ENCODE peak calls at places on chromosomes 11 and 22, in ten cellular contexts. P, J, Z, B, X, L, C, E, Q and R are unnamed samples.

GRCh38 chr11:79108851-79109250 is 332.0 kb downstream of the TENM4 start:
- DNase-seq in X (no peak), J (no peak), B (no peak), Z (no peak), P (no peak), L (no peak), E (peak), C (no peak), Q (no peak), R (no peak)

GRCh38 chr11:112689851-112690250 is 271.4 kb upstream of the NCAM1 start:
- DNase-seq in B (no peak), J (no peak), C (no peak), Z (no peak), E (no peak), P (no peak), L (no peak), X (no peak), Q (no peak), R (no peak)

GRCh38 chr11:28767574-28767973 is 659.4 kb downstream of the METTL15 start:
- DNase-seq in B (no peak), E (peak), X (no peak), Z (no peak), L (no peak), Q (peak), C (no peak), J (no peak), P (no peak), R (no peak)

GRCh38 chr11:16180868-16181267 is 175.5 kb downstream of the SOX6 start:
- DNase-seq in C (no peak), L (no peak), X (no peak), B (no peak), Q (no peak), E (no peak), Z (no peak), J (no peak), P (no peak), R (no peak)

GRCh38 chr22:19959587-19960490 is 18.2 kb upstream of the TXNRD2 start:
- DNase-seq in B (no peak), X (no peak), J (no peak), E (no peak), P (peak), Z (peak), L (no peak), Q (no peak), C (no peak), R (no peak)

GRCh38 chr11:64631675-64632074 is 40.7 kb downstream of the SLC22A12 start:
- DNase-seq in L (no peak), X (no peak), J (no peak), B (no peak), Z (no peak), P (no peak), Q (no peak), C (no peak), E (no peak), R (no peak)

GRCh38 chr11:76974179-76974891 is 59.9 kb upstream of the B3GNT6 start:
- DNase-seq in E (no peak), L (no peak), X (no peak), C (no peak), P (no peak), Q (no peak), B (no peak), Z (no peak), J (no peak), R (no peak)

GRCh38 chr11:72511393-72512047 is 77.2 kb upstream of the CLPB start:
- DNase-seq in P (no peak), E (no peak), B (no peak), Q (peak), C (no peak), L (no peak), J (no peak), Z (no peak), X (no peak), R (no peak)

GRCh38 chr22:38443675-38444521 is 11.1 kb downstream of the KCNJ4 start:
- DNase-seq in C (no peak), E (no peak), Q (no peak), X (no peak), L (no peak), B (no peak), J (no peak), P (no peak), Z (no peak), R (no peak)

GRCh38 chr11:44138286-44138685 is 42.8 kb downstream of the EXT2 start:
- DNase-seq in X (no peak), Z (no peak), Q (no peak), J (peak), B (no peak), E (no peak), C (no peak), L (no peak), P (no peak), R (no peak)

GRCh38 chr11:100918551-100919500 is 210.8 kb downstream of the PGR start:
- DNase-seq in E (no peak), B (no peak), C (no peak), P (no peak), Z (no peak), Q (peak), L (peak), J (peak), X (no peak), R (no peak)

GRCh38 chr11:105273660-105274280 is 134.2 kb upstream of the CARD18 start:
- DNase-seq in J (no peak), C (no peak), Q (no peak), Z (no peak), L (no peak), X (no peak), B (no peak), E (no peak), P (no peak), R (no peak)

GRCh38 chr11:60970369-60970774 is 1.1 kb upstream of the CD6 start:
- DNase-seq in L (no peak), Q (peak), B (no peak), X (peak), C (peak), P (peak), J (peak), E (peak), Z (peak), R (peak)

GRCh38 chr11:78657968-78658839 is 83.5 kb upstream of the NARS2 start:
- DNase-seq in X (no peak), P (no peak), Q (no peak), L (no peak), E (no peak), J (no peak), Z (no peak), C (no peak), B (no peak), R (no peak)

GRCh38 chr11:70578371-70578770 is 180.0 kb downstream of the CTTN start:
- DNase-seq in Q (no peak), X (no peak), P (no peak), L (no peak), J (no peak), Z (no peak), C (no peak), E (no peak), B (no peak), R (no peak)

DNA sequence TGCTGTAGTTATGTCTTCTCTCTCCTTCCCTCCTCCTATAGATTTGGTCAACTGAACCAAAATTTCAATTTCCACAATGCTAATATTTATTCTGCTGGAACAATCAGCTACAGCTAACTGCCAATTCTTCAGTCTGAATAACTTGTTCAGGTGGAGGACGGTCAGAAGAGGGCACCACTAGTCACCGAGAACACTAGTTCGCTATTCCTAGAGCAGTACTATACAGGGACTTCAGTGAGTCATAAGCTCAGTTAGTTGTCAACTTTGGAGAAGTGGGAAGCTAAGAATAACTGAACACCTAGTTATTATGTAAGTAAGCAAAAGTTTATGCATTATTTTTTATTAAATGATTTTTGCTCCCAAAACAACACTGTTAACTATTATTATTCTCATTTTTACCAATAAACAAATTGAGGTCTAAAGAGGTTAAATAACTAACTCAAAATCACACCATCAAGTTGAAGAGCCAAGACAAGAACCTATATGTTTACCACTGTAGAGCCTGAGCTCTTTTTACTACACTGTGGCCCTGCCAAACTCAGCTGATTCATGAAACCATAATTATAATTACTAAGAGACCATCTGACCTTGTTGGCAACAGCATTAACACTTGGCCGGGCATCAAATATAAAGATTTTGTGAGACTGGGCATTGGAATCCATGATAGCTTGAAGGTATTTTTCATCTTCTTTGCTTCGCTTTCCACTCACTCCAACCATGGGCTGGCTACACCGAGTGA is 59.0 kb downstream of the CEP57 start:
- DNase-seq in Z (peak), B (no peak), C (peak), E (peak), P (no peak), X (peak), Q (peak), L (peak), J (peak), R (peak)
- TF ChIP-seq CTCF in Z (peak), B (peak), C (peak), E (peak), P (no peak), X (peak), Q (peak), L (peak), J (peak), R (peak)

DNA sequence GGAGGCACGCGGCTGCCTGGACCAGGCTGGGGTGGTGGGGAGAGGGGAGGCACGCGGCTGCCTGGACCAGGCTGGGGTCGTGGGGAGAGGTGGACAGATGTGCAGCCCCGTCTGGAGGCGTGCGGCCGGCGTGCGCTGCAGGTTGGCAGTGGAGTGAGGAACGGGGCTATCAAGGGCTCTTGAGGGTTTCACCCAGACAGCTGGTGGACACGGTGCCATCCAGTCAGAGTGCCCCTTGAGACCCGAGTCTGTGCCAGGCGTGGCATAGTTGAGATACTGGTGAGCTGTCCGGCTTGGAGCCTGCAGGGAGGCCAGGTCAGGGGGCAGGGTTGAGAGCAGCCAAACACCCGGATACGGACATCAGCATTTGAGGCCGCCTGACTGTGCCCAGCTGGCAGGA is 1.5 kb upstream of the GRAMD4 start:
- DNase-seq in E (no peak), P (no peak), L (no peak), B (no peak), Z (peak), J (no peak), Q (no peak), X (no peak), C (no peak), R (no peak)
- H3K4me3 ChIP-seq in E (no peak), P (no peak), L (no peak), B (no peak), Z (no peak), J (no peak), Q (no peak), X (no peak), C (no peak), R (no peak)

GRCh38 chr11:114179234-114179941 is 116.8 kb upstream of the NNMT start:
- DNase-seq in L (no peak), Z (peak), X (peak), C (peak), Q (peak), P (peak), E (peak), J (peak), B (no peak), R (no peak)

GRCh38 chr11:114181752-114182151 is 114.4 kb upstream of the NNMT start:
- DNase-seq in P (no peak), X (no peak), B (no peak), J (no peak), L (no peak), C (no peak), Q (no peak), Z (no peak), E (no peak), R (no peak)

GRCh38 chr11:114178656-114179055 is 117.5 kb upstream of the NNMT start:
- DNase-seq in Z (no peak), Q (no peak), X (no peak), C (no peak), L (no peak), E (no peak), P (no peak), J (no peak), B (no peak), R (no peak)

GRCh38 chr11:114181195-114181594 is 115.0 kb upstream of the NNMT start:
- DNase-seq in P (no peak), Q (no peak), C (no peak), X (no peak), Z (no peak), L (no peak), B (no peak), E (no peak), J (peak), R (no peak)

GRCh38 chr11:114180301-114181055 is 115.7 kb upstream of the NNMT start:
- DNase-seq in Z (no peak), J (peak), C (peak), P (peak), Q (peak), E (peak), X (peak), B (no peak), L (no peak), R (no peak)
- TF ChIP-seq CTCF in Z (peak), J (peak), C (peak), P (peak), Q (peak), E (peak), X (peak), B (peak), L (peak), R (peak)

GRCh38 chr22:22974795-22975580 is 87.4 kb downstream of the IGLL5 start:
- DNase-seq in X (no peak), Z (no peak), P (no peak), B (no peak), J (no peak), E (no peak), Q (no peak), L (no peak), C (no peak), R (no peak)
- H3K4me3 ChIP-seq in X (no peak), Z (no peak), P (no peak), B (no peak), J (no peak), E (no peak), Q (no peak), L (no peak), C (no peak), R (no peak)

GRCh38 chr11:27216268-27217149 is 146.5 kb downstream of the CCDC34 start:
- DNase-seq in E (peak), L (peak), Z (peak), X (peak), B (no peak), P (no peak), Q (peak), C (no peak), J (peak), R (no peak)

GRCh38 chr11:27215471-27216267 is 147.3 kb downstream of the CCDC34 start:
- DNase-seq in X (no peak), Z (peak), B (no peak), C (no peak), E (no peak), J (no peak), L (no peak), Q (peak), P (no peak), R (no peak)

GRCh38 chr11:27217948-27218410 is 145.0 kb downstream of the CCDC34 start:
- DNase-seq in Q (peak), B (peak), P (no peak), Z (peak), E (peak), C (no peak), L (no peak), X (no peak), J (peak), R (no peak)

GRCh38 chr11:27217496-27217895 is 145.5 kb downstream of the CCDC34 start:
- DNase-seq in C (no peak), P (no peak), E (no peak), B (no peak), Z (no peak), Q (no peak), L (no peak), X (no peak), J (no peak), R (no peak)

DNA sequence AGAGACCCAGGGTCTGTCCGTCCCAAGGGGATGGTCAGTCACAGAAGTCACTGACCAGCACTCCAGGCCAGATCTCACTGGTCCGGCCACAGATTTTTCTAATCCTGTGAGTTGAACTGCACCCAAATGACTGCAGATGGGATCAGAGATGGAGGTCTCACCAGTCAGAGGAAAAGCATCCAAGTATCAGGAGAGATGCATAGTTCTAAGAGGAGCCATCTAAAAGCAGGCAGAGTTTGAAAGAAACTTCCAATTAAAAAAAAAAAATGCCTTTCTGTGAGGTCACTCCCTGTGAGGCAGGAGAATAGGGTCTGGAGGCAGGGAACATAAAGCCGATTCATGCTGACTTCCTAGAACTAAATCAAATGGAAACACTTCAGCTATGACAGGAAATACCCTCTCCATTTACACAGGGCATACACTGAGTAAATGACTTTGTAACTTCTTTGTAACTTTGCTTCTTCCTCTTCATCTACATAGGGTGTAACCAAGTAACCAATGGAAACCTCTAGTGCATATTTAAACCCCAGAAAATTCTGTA is 144.4 kb downstream of the CCDC34 start:
- DNase-seq in L (peak), J (peak), Z (no peak), C (no peak), Q (peak), P (no peak), X (no peak), B (peak), E (peak), R (no peak)
- TF ChIP-seq CTCF in L (no peak), J (no peak), Z (no peak), C (no peak), Q (no peak), P (no peak), X (no peak), B (no peak), E (no peak), R (no peak)

DNA sequence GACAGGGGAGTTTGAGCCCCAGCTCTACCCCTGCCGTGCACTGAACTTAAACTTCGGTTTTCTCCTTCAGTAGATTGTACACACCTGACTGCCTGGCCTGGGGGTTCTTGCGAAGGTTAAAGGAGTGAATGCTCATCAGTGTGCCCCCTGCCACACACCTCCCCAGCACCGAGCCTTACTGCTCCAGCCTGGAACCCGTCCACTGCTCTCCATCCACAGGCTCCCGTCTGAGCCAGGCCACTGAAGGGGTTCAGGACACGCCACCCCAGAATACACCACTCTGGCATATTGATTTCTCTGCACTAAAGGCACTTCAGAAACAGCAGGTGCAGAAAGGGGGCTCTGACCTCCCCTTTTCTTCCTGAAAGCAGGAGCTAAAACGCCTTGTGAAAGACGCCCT is 1.7 kb upstream of the SSTR3 start:
- DNase-seq in X (no peak), E (no peak), Q (no peak), J (no peak), C (no peak), L (no peak), P (no peak), Z (peak), B (no peak), R (no peak)
- H3K4me3 ChIP-seq in X (no peak), E (no peak), Q (no peak), J (no peak), C (no peak), L (no peak), P (no peak), Z (no peak), B (no peak), R (no peak)

DNA sequence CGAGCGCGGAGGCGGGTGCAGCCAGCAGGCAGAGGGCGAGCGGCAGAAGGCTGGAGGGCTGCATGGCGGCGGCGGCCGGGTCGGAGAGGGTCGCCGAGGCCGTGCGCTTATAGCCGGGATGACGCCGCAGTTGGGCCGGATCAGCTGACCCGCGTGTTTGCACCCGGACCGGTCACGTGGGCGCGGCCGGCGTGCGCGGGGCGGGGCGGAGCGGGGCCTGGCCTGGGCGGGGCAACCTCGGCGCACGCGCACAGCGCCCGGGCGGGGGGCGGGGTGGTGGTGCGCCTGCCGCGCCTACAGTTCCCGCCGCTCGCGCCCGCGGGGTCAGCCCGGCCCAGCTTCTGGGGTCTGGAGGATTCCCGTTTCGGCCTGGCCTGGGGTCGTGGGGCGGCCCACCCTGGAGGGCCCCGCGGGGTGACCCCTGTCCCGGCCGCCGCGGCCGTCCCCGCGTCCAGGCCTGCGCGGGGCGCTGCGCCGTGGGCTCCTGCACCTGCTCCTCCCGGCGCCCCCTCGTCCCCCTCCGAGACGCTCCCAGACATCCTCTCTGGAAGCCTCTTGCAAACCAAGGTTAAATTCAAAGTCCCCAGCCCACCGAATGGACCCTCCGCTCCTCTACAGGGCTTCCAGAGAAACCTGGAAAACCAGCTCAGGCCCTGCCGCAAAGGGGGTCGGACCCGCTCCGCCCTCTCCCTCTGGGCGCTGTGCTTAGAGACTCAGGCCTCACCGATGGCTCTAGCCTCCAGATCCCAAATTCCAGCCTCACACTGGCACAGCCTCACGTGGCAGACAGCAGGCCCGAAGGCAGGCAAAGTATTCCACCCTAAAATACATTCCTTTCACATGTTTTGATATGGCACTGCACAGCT is at the start of gene CTSD:
- DNase-seq in P (peak), L (no peak), C (peak), B (no peak), Q (peak), E (peak), Z (peak), J (peak), X (peak), R (peak)
- TF ChIP-seq CTCF in P (no peak), L (no peak), C (no peak), B (no peak), Q (no peak), E (no peak), Z (no peak), J (no peak), X (peak), R (no peak)